ENCODE peak calls at places on chromosome 12, in ten cellular contexts. One of them, this sample, is unnamed.

GRCh38 chr12:75790219-75790618 is 241.4 kb downstream of the PHLDA1 start:
- DNase-seq in HFFc6: peak; percentile 10
- DNase-seq in nephron progenitor cell: no peak
- DNase-seq in transverse colon: no peak
- DNase-seq in endothelial cell: no peak
- DNase-seq in tibial artery: no peak
- DNase-seq in prostate gland: no peak
- DNase-seq in gastrocnemius medialis: no peak
- DNase-seq in omental fat pad: no peak
- DNase-seq in AG04449: no peak
- DNase-seq in this sample: no peak

GRCh38 chr12:32457251-32458025 is 58.1 kb downstream of the FGD4 start:
- DNase-seq in HFFc6: no peak
- DNase-seq in nephron progenitor cell: no peak
- DNase-seq in transverse colon: no peak
- DNase-seq in endothelial cell: no peak
- DNase-seq in tibial artery: no peak
- DNase-seq in prostate gland: no peak
- DNase-seq in gastrocnemius medialis: no peak
- DNase-seq in omental fat pad: no peak
- DNase-seq in AG04449: no peak
- DNase-seq in this sample: no peak

GRCh38 chr12:10362828-10363664 is 26.8 kb downstream of the KLRK1 start:
- DNase-seq in HFFc6: no peak
- DNase-seq in nephron progenitor cell: no peak
- DNase-seq in transverse colon: no peak
- DNase-seq in endothelial cell: no peak
- DNase-seq in tibial artery: no peak
- DNase-seq in prostate gland: no peak
- DNase-seq in gastrocnemius medialis: no peak
- DNase-seq in omental fat pad: no peak
- DNase-seq in AG04449: no peak
- DNase-seq in this sample: no peak

GRCh38 chr12:97556201-97556824 is 93.7 kb downstream of the RMST start:
- DNase-seq in HFFc6: peak; percentile 7
- DNase-seq in nephron progenitor cell: peak; percentile 36
- DNase-seq in transverse colon: no peak
- DNase-seq in endothelial cell: peak; percentile 46
- DNase-seq in tibial artery: no peak
- DNase-seq in prostate gland: peak; percentile 80
- DNase-seq in gastrocnemius medialis: no peak
- DNase-seq in omental fat pad: no peak
- DNase-seq in AG04449: no peak
- DNase-seq in this sample: no peak

GRCh38 chr12:29547151-29547561 is 49.7 kb upstream of the OVCH1 start:
- DNase-seq in HFFc6: no peak
- DNase-seq in nephron progenitor cell: no peak
- DNase-seq in transverse colon: no peak
- DNase-seq in endothelial cell: no peak
- DNase-seq in tibial artery: no peak
- DNase-seq in prostate gland: no peak
- DNase-seq in gastrocnemius medialis: no peak
- DNase-seq in omental fat pad: no peak
- DNase-seq in AG04449: no peak
- DNase-seq in this sample: peak; percentile 84

GRCh38 chr12:31248815-31249214 is 77.1 kb downstream of the SINHCAF start:
- DNase-seq in HFFc6: no peak
- DNase-seq in nephron progenitor cell: no peak
- DNase-seq in transverse colon: no peak
- DNase-seq in endothelial cell: no peak
- DNase-seq in tibial artery: no peak
- DNase-seq in prostate gland: no peak
- DNase-seq in gastrocnemius medialis: no peak
- DNase-seq in omental fat pad: no peak
- DNase-seq in AG04449: no peak
- DNase-seq in this sample: no peak

GRCh38 chr12:110015132-110015531 is 15.9 kb downstream of the ANKRD13A start:
- DNase-seq in HFFc6: no peak
- DNase-seq in nephron progenitor cell: no peak
- DNase-seq in transverse colon: no peak
- DNase-seq in endothelial cell: no peak
- DNase-seq in tibial artery: no peak
- DNase-seq in prostate gland: no peak
- DNase-seq in gastrocnemius medialis: no peak
- DNase-seq in omental fat pad: no peak
- DNase-seq in AG04449: no peak
- DNase-seq in this sample: no peak

GRCh38 chr12:132186208-132186856 is 42.1 kb downstream of the NOC4L start:
- DNase-seq in HFFc6: no peak
- DNase-seq in nephron progenitor cell: no peak
- DNase-seq in transverse colon: no peak
- DNase-seq in endothelial cell: no peak
- DNase-seq in tibial artery: no peak
- DNase-seq in prostate gland: no peak
- DNase-seq in gastrocnemius medialis: no peak
- DNase-seq in omental fat pad: no peak
- DNase-seq in AG04449: no peak
- DNase-seq in this sample: no peak

GRCh38 chr12:72271401-72271740 is 799 bp upstream of the TRHDE start:
- DNase-seq in HFFc6: peak; percentile 45
- DNase-seq in nephron progenitor cell: peak; percentile 74
- DNase-seq in transverse colon: no peak
- DNase-seq in endothelial cell: peak; percentile 56
- DNase-seq in tibial artery: peak; percentile 62
- DNase-seq in prostate gland: no peak
- DNase-seq in gastrocnemius medialis: no peak
- DNase-seq in omental fat pad: no peak
- DNase-seq in AG04449: no peak
- DNase-seq in this sample: no peak

GRCh38 chr12:122558721-122559641 is 31.9 kb downstream of the KNTC1 start:
- DNase-seq in HFFc6: no peak
- DNase-seq in nephron progenitor cell: no peak
- DNase-seq in transverse colon: no peak
- DNase-seq in endothelial cell: no peak
- DNase-seq in tibial artery: no peak
- DNase-seq in prostate gland: no peak
- DNase-seq in gastrocnemius medialis: no peak
- DNase-seq in omental fat pad: no peak
- DNase-seq in AG04449: no peak
- DNase-seq in this sample: no peak

GRCh38 chr12:89863332-89863938 is 154.8 kb upstream of the ATP2B1 start:
- DNase-seq in HFFc6: no peak
- DNase-seq in nephron progenitor cell: no peak
- DNase-seq in transverse colon: no peak
- DNase-seq in endothelial cell: no peak
- DNase-seq in tibial artery: no peak
- DNase-seq in prostate gland: no peak
- DNase-seq in gastrocnemius medialis: no peak
- DNase-seq in omental fat pad: no peak
- DNase-seq in AG04449: no peak
- DNase-seq in this sample: no peak

GRCh38 chr12:85036241-85036707 is at the start of the genes LRRIQ1 and TSPAN19:
- DNase-seq in HFFc6: peak; percentile 75
- DNase-seq in nephron progenitor cell: peak; percentile 77
- DNase-seq in transverse colon: peak; percentile 48
- DNase-seq in endothelial cell: peak; percentile 78
- DNase-seq in tibial artery: peak; percentile 62
- DNase-seq in prostate gland: peak; percentile 77
- DNase-seq in gastrocnemius medialis: peak; percentile 28
- DNase-seq in omental fat pad: no peak
- DNase-seq in AG04449: peak; percentile 12
- DNase-seq in this sample: peak; percentile 43

GRCh38 chr12:33330940-33331339 is 108.7 kb downstream of the SYT10 start:
- DNase-seq in HFFc6: no peak
- DNase-seq in nephron progenitor cell: no peak
- DNase-seq in transverse colon: no peak
- DNase-seq in endothelial cell: no peak
- DNase-seq in tibial artery: no peak
- DNase-seq in prostate gland: no peak
- DNase-seq in gastrocnemius medialis: no peak
- DNase-seq in omental fat pad: no peak
- DNase-seq in AG04449: no peak
- DNase-seq in this sample: no peak

GRCh38 chr12:59425798-59426197 is 170.0 kb upstream of the SLC16A7 start:
- DNase-seq in HFFc6: no peak
- DNase-seq in nephron progenitor cell: no peak
- DNase-seq in transverse colon: no peak
- DNase-seq in endothelial cell: no peak
- DNase-seq in tibial artery: no peak
- DNase-seq in prostate gland: no peak
- DNase-seq in gastrocnemius medialis: no peak
- DNase-seq in omental fat pad: no peak
- DNase-seq in AG04449: no peak
- DNase-seq in this sample: no peak

GRCh38 chr12:84502907-84503787 is 409.5 kb downstream of the SLC6A15 start:
- DNase-seq in HFFc6: peak; percentile 60
- DNase-seq in nephron progenitor cell: peak; percentile 63
- DNase-seq in transverse colon: peak; percentile 20
- DNase-seq in endothelial cell: peak; percentile 69
- DNase-seq in tibial artery: no peak
- DNase-seq in prostate gland: peak; percentile 18
- DNase-seq in gastrocnemius medialis: no peak
- DNase-seq in omental fat pad: no peak
- DNase-seq in AG04449: peak; percentile 26
- DNase-seq in this sample: no peak

GRCh38 chr12:80634903-80635302 is 72.5 kb upstream of the MYF6 start:
- DNase-seq in HFFc6: no peak
- DNase-seq in nephron progenitor cell: peak; percentile 43
- DNase-seq in transverse colon: no peak
- DNase-seq in endothelial cell: no peak
- DNase-seq in tibial artery: no peak
- DNase-seq in prostate gland: no peak
- DNase-seq in gastrocnemius medialis: no peak
- DNase-seq in omental fat pad: no peak
- DNase-seq in AG04449: no peak
- DNase-seq in this sample: no peak

GRCh38 chr12:80627773-80628172 is 79.7 kb upstream of the MYF6 start:
- DNase-seq in HFFc6: peak; percentile 54
- DNase-seq in nephron progenitor cell: no peak
- DNase-seq in transverse colon: no peak
- DNase-seq in endothelial cell: no peak
- DNase-seq in tibial artery: no peak
- DNase-seq in prostate gland: no peak
- DNase-seq in gastrocnemius medialis: no peak
- DNase-seq in omental fat pad: no peak
- DNase-seq in AG04449: peak; percentile 21
- DNase-seq in this sample: peak; percentile 0

GRCh38 chr12:80636832-80637231 is 70.6 kb upstream of the MYF6 start:
- DNase-seq in HFFc6: no peak
- DNase-seq in nephron progenitor cell: no peak
- DNase-seq in transverse colon: no peak
- DNase-seq in endothelial cell: no peak
- DNase-seq in tibial artery: no peak
- DNase-seq in prostate gland: no peak
- DNase-seq in gastrocnemius medialis: no peak
- DNase-seq in omental fat pad: no peak
- DNase-seq in AG04449: no peak
- DNase-seq in this sample: no peak

DNA sequence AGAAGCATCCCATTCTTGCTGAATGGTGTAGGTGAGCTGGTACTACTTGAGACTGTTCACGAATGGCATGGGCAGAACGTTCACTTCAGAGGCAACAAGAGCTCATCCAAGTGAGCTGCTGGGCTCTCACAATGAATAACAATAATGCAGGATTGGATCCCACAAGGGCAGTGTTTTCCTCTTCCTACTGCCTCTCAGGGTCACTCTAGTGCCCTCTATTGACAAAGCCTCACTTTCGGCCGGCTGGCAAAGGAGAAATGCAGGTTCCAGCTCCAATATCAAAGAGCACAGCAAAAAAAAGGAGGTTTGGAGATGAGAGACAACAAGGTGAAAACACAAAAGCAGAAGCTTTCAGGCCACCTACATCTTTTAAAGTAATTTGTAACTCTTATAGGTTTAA is 74.6 kb upstream of the MYF6 start:
- DNase-seq in HFFc6: no peak
- DNase-seq in nephron progenitor cell: peak; percentile 18
- DNase-seq in transverse colon: no peak
- DNase-seq in endothelial cell: peak; percentile 34
- DNase-seq in tibial artery: no peak
- DNase-seq in prostate gland: no peak
- DNase-seq in gastrocnemius medialis: no peak
- DNase-seq in omental fat pad: no peak
- DNase-seq in AG04449: no peak
- DNase-seq in this sample: no peak
- TF ChIP-seq CTCF in HFFc6: peak; percentile 45
- TF ChIP-seq CTCF in nephron progenitor cell: peak; percentile 28
- TF ChIP-seq CTCF in transverse colon: no peak
- TF ChIP-seq CTCF in endothelial cell: no peak
- TF ChIP-seq CTCF in tibial artery: no peak
- TF ChIP-seq CTCF in prostate gland: no peak
- TF ChIP-seq CTCF in gastrocnemius medialis: no peak
- TF ChIP-seq CTCF in omental fat pad: no peak
- TF ChIP-seq CTCF in AG04449: no peak
- TF ChIP-seq CTCF in this sample: peak; percentile 12

GRCh38 chr12:45490232-45490881 is 239.1 kb upstream of the ARID2 start:
- DNase-seq in HFFc6: no peak
- DNase-seq in nephron progenitor cell: no peak
- DNase-seq in transverse colon: no peak
- DNase-seq in endothelial cell: no peak
- DNase-seq in tibial artery: no peak
- DNase-seq in prostate gland: no peak
- DNase-seq in gastrocnemius medialis: no peak
- DNase-seq in omental fat pad: no peak
- DNase-seq in AG04449: no peak
- DNase-seq in this sample: no peak
- TF ChIP-seq CTCF in HFFc6: peak; percentile 27
- TF ChIP-seq CTCF in nephron progenitor cell: no peak
- TF ChIP-seq CTCF in transverse colon: no peak
- TF ChIP-seq CTCF in endothelial cell: no peak
- TF ChIP-seq CTCF in tibial artery: no peak
- TF ChIP-seq CTCF in prostate gland: no peak
- TF ChIP-seq CTCF in gastrocnemius medialis: no peak
- TF ChIP-seq CTCF in omental fat pad: no peak
- TF ChIP-seq CTCF in AG04449: no peak
- TF ChIP-seq CTCF in this sample: no peak

DNA sequence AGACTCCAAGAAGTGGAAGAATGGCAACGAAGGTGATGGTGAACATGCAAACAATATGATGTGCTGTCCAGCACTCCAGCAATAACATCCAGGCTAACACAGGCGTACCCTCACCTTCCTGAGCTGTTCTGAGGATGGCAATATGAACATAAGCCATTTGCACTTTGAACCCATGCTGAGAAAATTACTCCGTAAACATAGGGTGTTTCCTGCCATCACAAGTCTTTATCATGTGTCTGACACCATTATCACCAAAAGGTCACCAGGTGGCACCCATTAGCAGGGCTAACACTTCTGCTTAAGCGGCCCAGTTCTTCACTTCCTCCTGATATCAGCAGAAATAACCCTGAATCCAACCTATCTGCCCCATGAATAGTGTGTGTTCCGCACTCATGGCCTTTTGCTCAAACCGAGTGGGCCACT is 482.8 kb downstream of the MED13L start:
- DNase-seq in HFFc6: no peak
- DNase-seq in nephron progenitor cell: no peak
- DNase-seq in transverse colon: peak; percentile 41
- DNase-seq in endothelial cell: no peak
- DNase-seq in tibial artery: no peak
- DNase-seq in prostate gland: no peak
- DNase-seq in gastrocnemius medialis: no peak
- DNase-seq in omental fat pad: no peak
- DNase-seq in AG04449: no peak
- DNase-seq in this sample: no peak
- TF ChIP-seq CTCF in HFFc6: no peak
- TF ChIP-seq CTCF in nephron progenitor cell: no peak
- TF ChIP-seq CTCF in transverse colon: peak; percentile 40
- TF ChIP-seq CTCF in endothelial cell: no peak
- TF ChIP-seq CTCF in tibial artery: no peak
- TF ChIP-seq CTCF in prostate gland: no peak
- TF ChIP-seq CTCF in gastrocnemius medialis: no peak
- TF ChIP-seq CTCF in omental fat pad: no peak
- TF ChIP-seq CTCF in AG04449: no peak
- TF ChIP-seq CTCF in this sample: no peak

GRCh38 chr12:48980389-48980952 is 2.3 kb downstream of the WNT1 start:
- DNase-seq in HFFc6: no peak
- DNase-seq in nephron progenitor cell: no peak
- DNase-seq in transverse colon: peak; percentile 53
- DNase-seq in endothelial cell: no peak
- DNase-seq in tibial artery: no peak
- DNase-seq in prostate gland: no peak
- DNase-seq in gastrocnemius medialis: no peak
- DNase-seq in omental fat pad: no peak
- DNase-seq in AG04449: no peak
- DNase-seq in this sample: no peak
- TF ChIP-seq CTCF in HFFc6: no peak
- TF ChIP-seq CTCF in nephron progenitor cell: no peak
- TF ChIP-seq CTCF in transverse colon: no peak
- TF ChIP-seq CTCF in endothelial cell: no peak
- TF ChIP-seq CTCF in tibial artery: no peak
- TF ChIP-seq CTCF in prostate gland: no peak
- TF ChIP-seq CTCF in gastrocnemius medialis: no peak
- TF ChIP-seq CTCF in omental fat pad: no peak
- TF ChIP-seq CTCF in AG04449: peak; percentile 26
- TF ChIP-seq CTCF in this sample: no peak